ENCODE peak calls at places on chromosomes 6 and 20, in five cellular contexts. X is H1, M is GM12878, L is K562, B is HepG2. P is an unnamed sample.

GRCh38 chr6:121436966-121437756 is 1.7 kb downstream of the GJA1 start:
- DNase-seq in X (no peak), M (no peak), L (no peak), B (no peak), P (no peak)

GRCh38 chr6:1242439-1242838 is 69.5 kb upstream of the FOXQ1 start:
- DNase-seq in X (peak), M (no peak), L (no peak), B (no peak), P (no peak)

GRCh38 chr6:143603474-143603873 is 74.3 kb upstream of the PHACTR2 start:
- DNase-seq in X (no peak), M (no peak), L (no peak), B (no peak), P (no peak)

GRCh38 chr20:54284928-54285704 is 77.2 kb downstream of the PFDN4 start:
- DNase-seq in X (no peak), M (no peak), L (no peak), B (no peak), P (peak)

GRCh38 chr6:131488780-131489179 is 84.2 kb upstream of the ARG1 start:
- DNase-seq in X (no peak), M (no peak), L (no peak), B (no peak), P (no peak)

GRCh38 chr20:13397300-13397724 is 176.2 kb downstream of the ISM1 start:
- DNase-seq in X (no peak), M (no peak), L (no peak), B (no peak), P (no peak)

GRCh38 chr6:44386929-44387345 is 569 bp upstream of the CDC5L start:
- DNase-seq in X (no peak), M (no peak), L (peak), B (no peak), P (no peak)

GRCh38 chr6:37319856-37320255 is 33.9 kb upstream of the RNF8 start:
- DNase-seq in X (no peak), M (no peak), L (no peak), B (no peak), P (no peak)

GRCh38 chr6:121592955-121593665 is 157.7 kb downstream of the GJA1 start:
- DNase-seq in X (no peak), M (no peak), L (no peak), B (no peak), P (no peak)

GRCh38 chr20:62656919-62657635 is 14.8 kb downstream of the SLCO4A1 start:
- DNase-seq in X (no peak), M (no peak), L (no peak), B (no peak), P (no peak)

DNA sequence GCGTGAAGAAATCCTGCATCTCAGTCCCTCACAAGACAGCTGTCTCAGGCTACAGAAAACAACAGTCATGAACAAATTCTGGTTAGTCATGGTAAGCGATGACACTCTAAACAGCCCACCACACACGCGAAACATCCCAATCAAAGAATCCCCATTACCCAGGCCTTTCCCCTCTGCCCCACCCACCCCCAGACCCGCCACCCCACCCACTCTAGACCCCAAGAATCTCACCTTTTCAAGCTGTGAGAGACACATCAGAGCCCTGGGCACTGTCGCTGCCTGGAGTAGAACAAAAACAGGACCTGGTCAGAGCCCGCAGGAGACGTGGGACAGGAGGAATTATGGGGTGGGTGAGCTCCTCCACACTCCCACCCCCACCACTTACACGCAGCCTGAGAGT is 2.7 kb downstream of the HLA-B start:
- DNase-seq in X (no peak), M (no peak), L (no peak), B (no peak), P (no peak)
- TF ChIP-seq POLR2A in X (no peak), M (no peak), L (no peak), B (no peak), P (no peak)

GRCh38 chr6:41584668-41585205 is 38.6 kb downstream of the FOXP4 start:
- DNase-seq in X (peak), M (no peak), L (no peak), B (no peak), P (no peak)

GRCh38 chr6:41585605-41586004 is 39.4 kb downstream of the FOXP4 start:
- DNase-seq in X (no peak), M (no peak), L (no peak), B (no peak), P (no peak)

GRCh38 chr6:41584205-41584604 is 38.0 kb downstream of the FOXP4 start:
- DNase-seq in X (no peak), M (no peak), L (no peak), B (no peak), P (no peak)

GRCh38 chr6:41582540-41582939 is 36.4 kb downstream of the FOXP4 start:
- DNase-seq in X (no peak), M (no peak), L (no peak), B (no peak), P (no peak)

GRCh38 chr6:41583576-41583975 is 37.4 kb downstream of the FOXP4 start:
- DNase-seq in X (no peak), M (no peak), L (no peak), B (no peak), P (no peak)
- TF ChIP-seq ATF3 in X (no peak), M (no peak), L (no peak), B (no peak), P (no peak)

DNA sequence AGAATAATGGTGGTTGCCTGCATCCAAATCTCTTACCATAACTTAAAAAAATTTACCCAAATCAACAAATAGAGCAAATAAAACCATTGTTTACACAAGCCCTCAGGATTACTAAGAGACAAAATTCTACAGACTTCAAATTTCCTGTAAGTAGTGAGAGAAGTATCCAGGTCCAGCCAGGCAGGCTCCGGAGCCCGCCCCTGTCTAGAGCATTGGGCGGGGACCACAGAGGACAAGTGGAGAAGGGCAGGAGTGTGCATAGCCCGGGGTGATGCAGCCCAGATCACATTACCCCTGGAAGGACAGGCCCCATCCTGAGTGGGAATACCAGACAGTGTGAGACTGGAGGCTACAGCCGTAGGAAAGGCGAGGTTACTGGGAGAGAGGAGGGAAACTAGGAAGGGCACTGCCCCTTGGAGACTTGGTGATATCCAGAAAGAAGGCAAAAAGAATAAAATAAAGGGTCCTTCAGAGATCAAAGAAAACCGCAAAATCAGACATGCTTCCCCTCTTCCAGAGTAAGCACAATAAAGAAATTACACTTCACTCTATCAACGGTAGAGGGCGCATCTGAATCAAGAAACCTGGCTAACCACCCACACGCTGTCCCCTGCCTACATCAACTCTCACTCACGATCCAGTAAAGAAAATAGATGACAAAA is 26.6 kb downstream of the RIN2 start:
- DNase-seq in X (peak), M (peak), L (peak), B (peak), P (peak)
- TF ChIP-seq YY1 in X (no peak), M (no peak), L (no peak), B (no peak), P (no peak)

GRCh38 chr20:57392512-57393271 is 1.5 kb downstream of the RBM38 start:
- DNase-seq in X (no peak), M (no peak), L (no peak), B (no peak), P (no peak)
- TF ChIP-seq POLR2A in X (no peak), M (peak), L (no peak), B (no peak), P (no peak)

GRCh38 chr20:43821795-43822194 is 92.9 kb upstream of the TOX2 start:
- DNase-seq in X (no peak), M (no peak), L (no peak), B (no peak), P (no peak)
- TF ChIP-seq ATF3 in X (no peak), M (no peak), L (no peak), B (no peak), P (no peak)

GRCh38 chr20:50747275-50747674 is 15.9 kb downstream of the PARD6B start:
- DNase-seq in X (no peak), M (no peak), L (no peak), B (no peak), P (no peak)

GRCh38 chr20:50746138-50746940 is 15.0 kb downstream of the PARD6B start:
- DNase-seq in X (no peak), M (no peak), L (no peak), B (peak), P (no peak)

GRCh38 chr20:50743087-50743486 is 11.7 kb downstream of the PARD6B start:
- DNase-seq in X (no peak), M (no peak), L (no peak), B (no peak), P (no peak)

GRCh38 chr20:50745634-50746137 is 14.3 kb downstream of the PARD6B start:
- DNase-seq in X (no peak), M (no peak), L (no peak), B (no peak), P (no peak)

DNA sequence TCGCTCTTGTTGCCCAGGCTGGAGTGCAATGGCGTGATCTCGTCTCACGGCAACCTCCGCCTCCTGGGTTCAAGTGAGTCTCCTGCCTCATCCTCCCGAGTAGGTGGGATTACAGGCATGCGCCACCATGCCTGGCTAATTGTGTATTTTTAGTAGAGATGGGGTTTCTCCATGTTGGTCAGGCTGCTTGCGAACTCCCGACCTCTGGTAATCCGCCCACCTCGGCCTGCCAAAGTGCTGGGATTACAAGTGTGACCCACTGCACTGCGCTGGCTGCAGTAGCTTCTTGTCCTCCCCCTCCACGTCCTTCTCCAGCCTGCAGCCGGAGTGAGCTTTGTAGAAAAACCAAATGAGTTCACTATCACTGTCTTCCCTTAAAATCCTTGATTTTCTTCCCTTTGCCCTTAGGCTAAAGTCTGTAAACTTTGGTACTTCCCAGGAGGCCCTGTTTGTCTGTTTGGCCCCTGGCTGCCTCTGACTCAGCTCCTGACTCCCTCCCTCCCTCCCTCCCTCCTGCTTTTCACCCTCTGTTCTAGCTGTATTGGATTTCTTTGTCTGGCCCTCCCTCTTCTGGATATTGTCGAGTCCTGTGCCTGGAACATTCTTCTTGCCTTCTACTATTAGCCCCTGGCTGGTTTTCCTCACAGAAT is 12.9 kb downstream of the PARD6B start:
- DNase-seq in X (peak), M (no peak), L (peak), B (peak), P (peak)
- TF ChIP-seq YY1 in X (no peak), M (no peak), L (no peak), B (peak), P (no peak)

P was measured in HCT116.